ENCODE peak calls at places on chromosomes 3 and 15, in six cellular contexts. G is K562, J is SK-N-SH, V is suprapubic skin, B is tibial nerve, F is A549. N is an unnamed sample.

GRCh38 chr15:79474252-79474651 is 42.1 kb downstream of the MINAR1 start:
- DNase-seq in G (no peak), J (no peak), V (no peak), B (no peak), F (no peak), N (no peak)

GRCh38 chr3:32930161-32930560 is 21.3 kb upstream of the CCR4 start:
- DNase-seq in G (no peak), J (no peak), V (no peak), B (no peak), F (no peak), N (no peak)

GRCh38 chr3:9878700-9879099 is 1.4 kb downstream of the CIDEC start:
- DNase-seq in G (no peak), J (no peak), V (no peak), B (peak), F (peak), N (no peak)

GRCh38 chr15:65957451-65957850 is 88.2 kb downstream of the RAB11A start:
- DNase-seq in G (no peak), J (no peak), V (no peak), B (no peak), F (no peak), N (no peak)

GRCh38 chr3:51389423-51390183 is 1.5 kb upstream of the RBM15B start:
- DNase-seq in G (peak), J (peak), V (no peak), B (peak), F (peak), N (no peak)

GRCh38 chr3:169449012-169449411 is 214.5 kb downstream of the MECOM start:
- DNase-seq in G (no peak), J (no peak), V (no peak), B (no peak), F (no peak), N (no peak)

GRCh38 chr15:71730277-71731144 is 79.8 kb upstream of the NR2E3 start:
- DNase-seq in G (peak), J (peak), V (no peak), B (peak), F (peak), N (no peak)

GRCh38 chr3:177358968-177359600 is 161.8 kb upstream of the TBL1XR1 start:
- DNase-seq in G (peak), J (peak), V (peak), B (peak), F (peak), N (peak)

GRCh38 chr3:66409771-66410355 is 91.0 kb downstream of the LRIG1 start:
- DNase-seq in G (no peak), J (no peak), V (no peak), B (no peak), F (no peak), N (no peak)

GRCh38 chr3:72848703-72849081 is 447 bp upstream of the SHQ1 start:
- DNase-seq in G (no peak), J (no peak), V (no peak), B (peak), F (no peak), N (no peak)

GRCh38 chr3:89300519-89300918 is 193.1 kb downstream of the EPHA3 start:
- DNase-seq in G (no peak), J (no peak), V (no peak), B (no peak), F (no peak), N (no peak)

GRCh38 chr3:138180375-138181029 is 5.8 kb upstream of the DBR1 start:
- DNase-seq in G (no peak), J (peak), V (no peak), B (no peak), F (peak), N (no peak)

GRCh38 chr3:50510325-50510724 is 6.9 kb upstream of the CACNA2D2 start:
- DNase-seq in G (no peak), J (no peak), V (no peak), B (no peak), F (no peak), N (no peak)

GRCh38 chr3:189404797-189405484 is 226.2 kb upstream of the TP63 start:
- DNase-seq in G (no peak), J (no peak), V (no peak), B (no peak), F (peak), N (no peak)

GRCh38 chr15:101307897-101308603 is 13.0 kb upstream of the SNRPA1 start:
- DNase-seq in G (no peak), J (peak), V (peak), B (no peak), F (no peak), N (no peak)

GRCh38 chr3:71517206-71517855 is 66.2 kb downstream of the FOXP1 start:
- DNase-seq in G (no peak), J (no peak), V (no peak), B (no peak), F (no peak), N (no peak)

GRCh38 chr3:160006282-160007163 is 17.9 kb downstream of the IL12A start:
- DNase-seq in G (peak), J (peak), V (no peak), B (peak), F (peak), N (no peak)

GRCh38 chr3:127710473-127710941 is 37.8 kb downstream of the ABTB1 start:
- DNase-seq in G (no peak), J (no peak), V (peak), B (no peak), F (peak), N (peak)

GRCh38 chr3:176759815-176760506 is 437.3 kb downstream of the TBL1XR1 start:
- DNase-seq in G (no peak), J (no peak), V (no peak), B (no peak), F (no peak), N (no peak)

GRCh38 chr3:65951836-65952505 is 86.7 kb downstream of the MAGI1 start:
- DNase-seq in G (no peak), J (no peak), V (no peak), B (no peak), F (no peak), N (no peak)

GRCh38 chr15:51600114-51600513 is 22.5 kb downstream of the DMXL2 start:
- DNase-seq in G (no peak), J (no peak), V (no peak), B (no peak), F (no peak), N (no peak)

GRCh38 chr15:68018797-68019196 is 35.3 kb upstream of the PIAS1 start:
- DNase-seq in G (no peak), J (no peak), V (no peak), B (no peak), F (no peak), N (no peak)

GRCh38 chr15:68023307-68024101 is 30.6 kb upstream of the PIAS1 start:
- DNase-seq in G (no peak), J (no peak), V (no peak), B (no peak), F (no peak), N (no peak)

GRCh38 chr15:68019814-68020525 is 34.1 kb upstream of the PIAS1 start:
- DNase-seq in G (no peak), J (no peak), V (no peak), B (no peak), F (no peak), N (no peak)

GRCh38 chr15:68020685-68021084 is 33.4 kb upstream of the PIAS1 start:
- DNase-seq in G (no peak), J (no peak), V (no peak), B (no peak), F (no peak), N (no peak)

DNA sequence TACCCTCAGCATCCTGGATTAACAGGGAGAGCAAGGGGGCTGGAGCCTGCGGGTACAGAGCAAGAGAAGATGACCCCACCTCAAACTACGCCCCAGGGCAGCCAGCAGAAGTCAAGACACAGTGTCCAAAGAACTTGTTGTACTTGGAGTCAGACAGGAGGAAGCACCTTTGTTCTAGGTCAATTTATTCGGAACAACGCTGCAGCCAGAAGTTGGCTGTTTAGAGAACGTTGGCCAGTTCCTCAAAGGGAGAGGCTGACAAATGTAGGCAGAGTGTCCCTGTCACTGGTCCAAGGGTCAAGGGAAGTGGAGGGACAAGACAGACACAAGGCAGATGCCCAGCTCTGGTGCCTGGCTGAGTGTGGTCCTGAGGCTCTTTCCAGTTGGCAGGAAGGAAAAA is 32.1 kb upstream of the PIAS1 start:
- DNase-seq in G (no peak), J (no peak), V (no peak), B (peak), F (no peak), N (no peak)
- TF ChIP-seq EP300 in G (no peak), J (no peak), V (no peak), B (peak), F (no peak), N (no peak)

GRCh38 chr15:91235376-91235775 is 135.3 kb downstream of the SV2B start:
- DNase-seq in G (no peak), J (no peak), V (no peak), B (no peak), F (no peak), N (no peak)
- TF ChIP-seq EP300 in G (no peak), J (no peak), V (no peak), B (no peak), F (no peak), N (no peak)

GRCh38 chr3:59798372-59799086 is 748.7 kb upstream of the CFAP20DC start:
- DNase-seq in G (no peak), J (no peak), V (no peak), B (no peak), F (no peak), N (no peak)
- TF ChIP-seq EP300 in G (no peak), J (no peak), V (no peak), B (no peak), F (no peak), N (no peak)

DNA sequence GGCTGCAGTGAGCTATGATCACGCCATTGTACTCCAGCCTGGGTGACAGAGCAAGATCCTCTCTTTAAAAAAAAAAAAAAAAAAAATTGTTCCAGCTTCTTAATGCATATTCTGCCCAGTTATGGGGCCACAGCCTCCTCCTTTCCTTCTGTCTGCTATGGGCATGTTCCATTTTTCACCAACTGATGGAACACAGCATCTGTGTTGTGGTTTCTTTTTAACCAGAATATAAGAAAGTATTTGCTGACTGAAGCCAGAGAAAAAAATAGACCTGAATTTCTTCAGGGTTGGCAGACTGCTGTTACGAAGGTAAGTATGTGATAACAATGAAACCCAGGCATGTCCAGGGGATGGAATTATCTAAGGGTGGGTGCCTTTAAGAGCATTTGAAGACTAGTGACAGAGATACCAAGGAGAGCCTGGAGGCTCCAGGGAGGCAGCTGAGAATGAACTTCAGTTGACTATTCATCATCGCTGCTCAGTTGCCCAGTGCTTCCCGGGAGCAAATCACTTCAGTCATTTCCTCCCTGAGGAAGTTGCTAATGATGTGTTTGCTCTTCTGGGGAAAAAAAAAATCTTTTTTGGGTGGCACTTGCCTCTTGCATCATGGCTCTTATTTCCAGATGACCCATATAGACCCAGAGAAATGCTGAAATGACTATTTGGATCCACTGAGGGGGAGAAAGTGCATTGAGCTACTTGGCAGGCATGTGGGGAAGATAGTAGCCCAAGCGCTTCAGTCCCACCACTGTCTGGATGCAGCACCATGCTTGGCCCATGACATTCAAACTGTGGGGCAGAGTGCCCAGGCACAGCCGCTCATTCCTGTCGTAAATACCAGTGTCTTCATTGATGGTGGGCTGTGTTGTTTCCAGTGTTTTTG is 14.5 kb downstream of the NCBP2 start:
- DNase-seq in G (no peak), J (no peak), V (no peak), B (no peak), F (no peak), N (no peak)
- TF ChIP-seq EP300 in G (no peak), J (no peak), V (no peak), B (no peak), F (no peak), N (no peak)

DNA sequence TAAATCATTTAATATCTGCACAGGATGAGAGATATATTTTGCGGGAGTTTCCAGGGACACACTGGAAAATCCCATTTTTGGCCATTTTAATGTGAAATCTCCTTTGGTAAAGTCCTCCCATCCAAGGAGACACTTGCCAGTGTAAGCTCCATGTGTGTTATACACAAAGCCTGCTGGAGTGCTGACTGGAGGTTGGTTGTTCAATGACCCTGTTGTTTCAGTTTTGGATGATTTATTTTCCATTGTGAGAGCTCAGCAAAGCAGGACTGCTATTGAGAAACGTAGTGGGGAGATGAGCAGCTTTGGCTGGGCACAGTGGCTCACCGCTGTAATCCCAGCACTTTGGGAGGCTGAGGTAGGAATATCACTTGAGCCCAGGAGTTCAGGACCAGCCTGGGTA is 127.8 kb downstream of the NUP210 start:
- DNase-seq in G (no peak), J (no peak), V (no peak), B (no peak), F (no peak), N (no peak)
- TF ChIP-seq EP300 in G (no peak), J (no peak), V (no peak), B (no peak), F (no peak), N (no peak)

DNA sequence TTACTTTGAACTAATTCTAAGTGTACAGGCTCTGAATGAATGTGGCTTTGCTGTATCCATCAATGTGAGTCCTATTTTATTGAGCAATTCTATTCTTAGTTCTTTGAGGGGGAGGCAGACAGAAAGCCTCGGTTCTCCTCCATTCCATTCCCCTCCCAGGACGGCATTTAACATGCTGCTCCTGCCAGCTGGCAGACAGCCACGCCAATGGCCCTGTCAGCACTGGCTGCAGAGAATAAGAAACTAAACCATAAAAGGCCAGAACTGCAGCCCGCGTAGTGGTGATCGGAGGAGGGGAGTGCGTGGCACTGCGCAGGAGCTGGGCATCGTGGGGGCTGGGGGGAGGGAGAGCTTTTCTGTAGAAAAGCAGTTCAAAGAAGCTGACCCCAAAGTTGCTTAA is 76.0 kb upstream of the HACD2 start:
- DNase-seq in G (no peak), J (peak), V (peak), B (peak), F (no peak), N (peak)
- TF ChIP-seq EP300 in G (no peak), J (peak), V (peak), B (peak), F (no peak), N (peak)

GRCh38 chr3:133477497-133477896 is 77.6 kb downstream of the BFSP2 start:
- DNase-seq in G (no peak), J (no peak), V (no peak), B (no peak), F (no peak), N (no peak)

GRCh38 chr3:133479895-133480669 is 80.2 kb downstream of the BFSP2 start:
- DNase-seq in G (no peak), J (no peak), V (no peak), B (no peak), F (no peak), N (no peak)

GRCh38 chr3:133476971-133477375 is 77.1 kb downstream of the BFSP2 start:
- DNase-seq in G (no peak), J (no peak), V (no peak), B (no peak), F (no peak), N (no peak)

GRCh38 chr3:133479401-133479800 is 79.5 kb downstream of the BFSP2 start:
- DNase-seq in G (no peak), J (no peak), V (no peak), B (no peak), F (no peak), N (no peak)

DNA sequence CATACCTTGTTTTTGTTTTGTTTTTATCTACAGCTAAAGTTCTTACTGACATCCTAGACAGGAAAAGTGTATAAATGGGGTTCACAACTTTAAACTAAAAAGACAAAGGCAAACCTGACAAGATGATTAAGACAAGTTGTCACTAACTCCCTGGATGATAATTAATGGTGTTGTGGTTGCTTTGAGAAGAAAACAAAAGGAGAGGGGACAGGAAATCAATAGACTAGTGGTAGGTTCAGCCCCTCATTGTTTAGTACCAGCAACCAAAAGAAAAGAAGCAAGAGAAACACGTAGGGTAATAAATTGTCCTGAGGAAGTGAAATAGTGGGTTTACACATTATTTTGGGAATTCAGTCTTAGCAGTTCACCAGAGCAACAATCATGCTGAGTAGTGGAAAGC is 78.8 kb downstream of the BFSP2 start:
- DNase-seq in G (no peak), J (no peak), V (no peak), B (no peak), F (no peak), N (no peak)
- TF ChIP-seq EP300 in G (no peak), J (no peak), V (no peak), B (no peak), F (no peak), N (no peak)

GRCh38 chr3:79885407-79885806 is 117.6 kb upstream of the ROBO1 start:
- DNase-seq in G (no peak), J (peak), V (no peak), B (no peak), F (no peak), N (no peak)
- TF ChIP-seq EP300 in G (no peak), J (peak), V (no peak), B (no peak), F (no peak), N (no peak)